ENCODE peak calls at places on chromosomes 2 and 18, in five cellular contexts. One of them, this sample, is unnamed.

GRCh38 chr2:166134252-166135151 is 6.7 kb upstream of the SCN1A start:
- DNase-seq in HFFc6: no peak
- DNase-seq in neural crest cell: no peak
- DNase-seq in progenitor cell of endocrine pancreas: no peak
- DNase-seq in epithelial cell of esophagus: no peak
- DNase-seq in this sample: no peak

GRCh38 chr2:96091711-96092579 is 24.4 kb downstream of the ADRA2B start:
- DNase-seq in HFFc6: no peak
- DNase-seq in neural crest cell: no peak
- DNase-seq in progenitor cell of endocrine pancreas: peak; percentile 5
- DNase-seq in epithelial cell of esophagus: peak; percentile 23
- DNase-seq in this sample: no peak

GRCh38 chr2:74658516-74658915 is 4.5 kb downstream of the SEMA4F start:
- DNase-seq in HFFc6: peak; percentile 92
- DNase-seq in neural crest cell: no peak
- DNase-seq in progenitor cell of endocrine pancreas: no peak
- DNase-seq in epithelial cell of esophagus: no peak
- DNase-seq in this sample: peak; percentile 12

GRCh38 chr2:231933916-231934401 is 7.8 kb upstream of the NPPC start:
- DNase-seq in HFFc6: no peak
- DNase-seq in neural crest cell: no peak
- DNase-seq in progenitor cell of endocrine pancreas: no peak
- DNase-seq in epithelial cell of esophagus: no peak
- DNase-seq in this sample: no peak

GRCh38 chr2:128772671-128773070 is 454.0 kb upstream of the HS6ST1 start:
- DNase-seq in HFFc6: no peak
- DNase-seq in neural crest cell: no peak
- DNase-seq in progenitor cell of endocrine pancreas: no peak
- DNase-seq in epithelial cell of esophagus: no peak
- DNase-seq in this sample: no peak

GRCh38 chr2:158458617-158458920 is 1.8 kb downstream of the PKP4 start:
- DNase-seq in HFFc6: no peak
- DNase-seq in neural crest cell: no peak
- DNase-seq in progenitor cell of endocrine pancreas: no peak
- DNase-seq in epithelial cell of esophagus: no peak
- DNase-seq in this sample: no peak

GRCh38 chr2:40282428-40282827 is 169.5 kb downstream of the SLC8A1 start:
- DNase-seq in HFFc6: no peak
- DNase-seq in neural crest cell: no peak
- DNase-seq in progenitor cell of endocrine pancreas: no peak
- DNase-seq in epithelial cell of esophagus: no peak
- DNase-seq in this sample: peak; percentile 22

GRCh38 chr2:26455801-26456700 is 21.9 kb downstream of the OTOF start:
- DNase-seq in HFFc6: no peak
- DNase-seq in neural crest cell: no peak
- DNase-seq in progenitor cell of endocrine pancreas: no peak
- DNase-seq in epithelial cell of esophagus: no peak
- DNase-seq in this sample: no peak

GRCh38 chr18:50009772-50010171 is 185.2 kb downstream of the MYO5B start:
- DNase-seq in HFFc6: peak; percentile 23
- DNase-seq in neural crest cell: peak; percentile 28
- DNase-seq in progenitor cell of endocrine pancreas: peak; percentile 16
- DNase-seq in epithelial cell of esophagus: peak; percentile 62
- DNase-seq in this sample: no peak

GRCh38 chr2:112728029-112728362 is 7.2 kb downstream of the NT5DC4 start:
- DNase-seq in HFFc6: no peak
- DNase-seq in neural crest cell: no peak
- DNase-seq in progenitor cell of endocrine pancreas: no peak
- DNase-seq in epithelial cell of esophagus: no peak
- DNase-seq in this sample: no peak

GRCh38 chr18:62979172-62979571 is 263.8 kb downstream of the PHLPP1 start:
- DNase-seq in HFFc6: no peak
- DNase-seq in neural crest cell: no peak
- DNase-seq in progenitor cell of endocrine pancreas: no peak
- DNase-seq in epithelial cell of esophagus: peak; percentile 83
- DNase-seq in this sample: peak; percentile 62

GRCh38 chr2:170596576-170596975 is 118.6 kb upstream of the SP5 start:
- DNase-seq in HFFc6: no peak
- DNase-seq in neural crest cell: no peak
- DNase-seq in progenitor cell of endocrine pancreas: no peak
- DNase-seq in epithelial cell of esophagus: no peak
- DNase-seq in this sample: no peak

GRCh38 chr2:51263921-51264320 is 232.0 kb upstream of the NRXN1 start:
- DNase-seq in HFFc6: no peak
- DNase-seq in neural crest cell: no peak
- DNase-seq in progenitor cell of endocrine pancreas: no peak
- DNase-seq in epithelial cell of esophagus: no peak
- DNase-seq in this sample: no peak

GRCh38 chr2:181363164-181363563 is 94.0 kb upstream of the ITGA4 start:
- DNase-seq in HFFc6: no peak
- DNase-seq in neural crest cell: no peak
- DNase-seq in progenitor cell of endocrine pancreas: no peak
- DNase-seq in epithelial cell of esophagus: no peak
- DNase-seq in this sample: no peak

GRCh38 chr2:205477016-205477705 is 205.1 kb upstream of the NRP2 start:
- DNase-seq in HFFc6: peak; percentile 40
- DNase-seq in neural crest cell: no peak
- DNase-seq in progenitor cell of endocrine pancreas: no peak
- DNase-seq in epithelial cell of esophagus: no peak
- DNase-seq in this sample: no peak

GRCh38 chr2:180717588-180717987 is 262.8 kb upstream of the UBE2E3 start:
- DNase-seq in HFFc6: no peak
- DNase-seq in neural crest cell: no peak
- DNase-seq in progenitor cell of endocrine pancreas: no peak
- DNase-seq in epithelial cell of esophagus: peak; percentile 51
- DNase-seq in this sample: no peak

GRCh38 chr18:58993260-58993659 is 128.6 kb downstream of the ZNF532 start:
- DNase-seq in HFFc6: peak; percentile 90
- DNase-seq in neural crest cell: no peak
- DNase-seq in progenitor cell of endocrine pancreas: no peak
- DNase-seq in epithelial cell of esophagus: peak; percentile 53
- DNase-seq in this sample: peak; percentile 77

GRCh38 chr2:235636471-235637005 is 142.7 kb downstream of the AGAP1 start:
- DNase-seq in HFFc6: no peak
- DNase-seq in neural crest cell: no peak
- DNase-seq in progenitor cell of endocrine pancreas: no peak
- DNase-seq in epithelial cell of esophagus: no peak
- DNase-seq in this sample: no peak

GRCh38 chr18:11429876-11430275 is 179.5 kb upstream of the SLC35G4 start:
- DNase-seq in HFFc6: no peak
- DNase-seq in neural crest cell: no peak
- DNase-seq in progenitor cell of endocrine pancreas: no peak
- DNase-seq in epithelial cell of esophagus: no peak
- DNase-seq in this sample: no peak

DNA sequence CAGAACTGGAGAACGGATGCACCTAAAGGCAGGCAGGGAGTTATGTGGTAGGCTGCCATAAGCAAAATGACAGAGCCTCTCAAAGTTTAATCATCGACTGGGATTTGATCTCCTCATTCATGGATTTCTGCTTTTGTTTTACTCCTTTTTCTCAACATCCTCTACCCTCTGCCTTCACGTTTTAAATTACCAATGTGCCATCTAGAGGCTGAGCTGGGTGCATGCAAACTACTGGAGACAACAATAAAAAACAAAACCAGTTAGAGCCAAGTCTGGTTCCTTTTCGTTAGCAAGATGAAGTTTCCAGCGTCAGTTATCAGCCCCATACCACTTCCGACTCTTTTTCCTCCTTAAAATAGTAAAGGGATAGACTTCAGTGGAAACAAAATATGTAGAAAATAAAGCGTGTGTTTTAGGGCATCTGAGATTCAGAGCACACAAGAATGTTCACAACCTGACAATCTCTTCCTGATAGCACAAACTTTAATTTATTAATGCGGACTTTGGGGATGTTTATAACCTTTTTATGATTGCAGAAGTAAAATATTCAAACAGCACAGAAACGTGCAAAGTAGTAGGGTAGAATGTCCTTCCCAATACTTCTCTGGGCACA is 117.0 kb downstream of the LAMA1 start:
- DNase-seq in HFFc6: no peak
- DNase-seq in neural crest cell: no peak
- DNase-seq in progenitor cell of endocrine pancreas: no peak
- DNase-seq in epithelial cell of esophagus: peak; percentile 56
- DNase-seq in this sample: peak; percentile 4
- TF ChIP-seq CTCF in HFFc6: peak; percentile 33
- TF ChIP-seq CTCF in neural crest cell: peak; percentile 66
- TF ChIP-seq CTCF in progenitor cell of endocrine pancreas: peak; percentile 35
- TF ChIP-seq CTCF in epithelial cell of esophagus: peak; percentile 80
- TF ChIP-seq CTCF in this sample: peak; percentile 69

DNA sequence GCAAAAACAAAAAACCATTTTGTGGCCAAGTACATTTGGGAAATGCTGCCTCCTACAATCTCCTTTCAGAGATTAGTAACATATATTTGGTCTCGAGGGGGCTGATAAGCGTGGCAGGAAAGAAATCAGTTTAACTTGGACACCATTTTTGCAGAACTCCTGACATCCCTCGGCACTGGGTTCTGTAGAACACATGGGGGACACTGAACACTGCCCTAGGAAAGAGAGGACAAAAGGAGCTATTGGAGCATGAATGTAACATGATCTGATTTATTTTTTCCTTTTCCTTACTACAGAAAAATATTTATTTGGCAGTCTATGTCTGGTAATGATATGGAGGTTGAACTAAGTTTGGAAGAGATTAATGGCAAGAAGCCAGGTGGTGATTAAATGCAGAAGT is 153.8 kb downstream of the AFF3 start:
- DNase-seq in HFFc6: no peak
- DNase-seq in neural crest cell: no peak
- DNase-seq in progenitor cell of endocrine pancreas: no peak
- DNase-seq in epithelial cell of esophagus: no peak
- DNase-seq in this sample: no peak
- TF ChIP-seq CTCF in HFFc6: no peak
- TF ChIP-seq CTCF in neural crest cell: no peak
- TF ChIP-seq CTCF in progenitor cell of endocrine pancreas: no peak
- TF ChIP-seq CTCF in epithelial cell of esophagus: no peak
- TF ChIP-seq CTCF in this sample: no peak

GRCh38 chr2:67322361-67323001 is 74.7 kb upstream of the ETAA1 start:
- DNase-seq in HFFc6: peak; percentile 29
- DNase-seq in neural crest cell: peak; percentile 25
- DNase-seq in progenitor cell of endocrine pancreas: peak; percentile 12
- DNase-seq in epithelial cell of esophagus: peak; percentile 72
- DNase-seq in this sample: peak; percentile 23
- TF ChIP-seq CTCF in HFFc6: peak; percentile 67
- TF ChIP-seq CTCF in neural crest cell: peak; percentile 52
- TF ChIP-seq CTCF in progenitor cell of endocrine pancreas: peak; percentile 58
- TF ChIP-seq CTCF in epithelial cell of esophagus: peak; percentile 73
- TF ChIP-seq CTCF in this sample: peak; percentile 38

GRCh38 chr2:191569025-191569424 is 108.9 kb upstream of the NABP1 start:
- DNase-seq in HFFc6: no peak
- DNase-seq in neural crest cell: no peak
- DNase-seq in progenitor cell of endocrine pancreas: no peak
- DNase-seq in epithelial cell of esophagus: no peak
- DNase-seq in this sample: no peak

GRCh38 chr2:191574232-191574631 is 103.7 kb upstream of the NABP1 start:
- DNase-seq in HFFc6: no peak
- DNase-seq in neural crest cell: no peak
- DNase-seq in progenitor cell of endocrine pancreas: no peak
- DNase-seq in epithelial cell of esophagus: no peak
- DNase-seq in this sample: no peak

GRCh38 chr2:191572319-191572718 is 105.6 kb upstream of the NABP1 start:
- DNase-seq in HFFc6: no peak
- DNase-seq in neural crest cell: no peak
- DNase-seq in progenitor cell of endocrine pancreas: no peak
- DNase-seq in epithelial cell of esophagus: no peak
- DNase-seq in this sample: no peak

GRCh38 chr2:191573216-191573615 is 104.7 kb upstream of the NABP1 start:
- DNase-seq in HFFc6: no peak
- DNase-seq in neural crest cell: no peak
- DNase-seq in progenitor cell of endocrine pancreas: no peak
- DNase-seq in epithelial cell of esophagus: no peak
- DNase-seq in this sample: no peak

GRCh38 chr2:191571163-191571769 is 106.7 kb upstream of the NABP1 start:
- DNase-seq in HFFc6: peak; percentile 64
- DNase-seq in neural crest cell: no peak
- DNase-seq in progenitor cell of endocrine pancreas: no peak
- DNase-seq in epithelial cell of esophagus: peak; percentile 69
- DNase-seq in this sample: peak; percentile 49
- TF ChIP-seq CTCF in HFFc6: peak; percentile 73
- TF ChIP-seq CTCF in neural crest cell: no peak
- TF ChIP-seq CTCF in progenitor cell of endocrine pancreas: no peak
- TF ChIP-seq CTCF in epithelial cell of esophagus: peak; percentile 66
- TF ChIP-seq CTCF in this sample: peak; percentile 52

DNA sequence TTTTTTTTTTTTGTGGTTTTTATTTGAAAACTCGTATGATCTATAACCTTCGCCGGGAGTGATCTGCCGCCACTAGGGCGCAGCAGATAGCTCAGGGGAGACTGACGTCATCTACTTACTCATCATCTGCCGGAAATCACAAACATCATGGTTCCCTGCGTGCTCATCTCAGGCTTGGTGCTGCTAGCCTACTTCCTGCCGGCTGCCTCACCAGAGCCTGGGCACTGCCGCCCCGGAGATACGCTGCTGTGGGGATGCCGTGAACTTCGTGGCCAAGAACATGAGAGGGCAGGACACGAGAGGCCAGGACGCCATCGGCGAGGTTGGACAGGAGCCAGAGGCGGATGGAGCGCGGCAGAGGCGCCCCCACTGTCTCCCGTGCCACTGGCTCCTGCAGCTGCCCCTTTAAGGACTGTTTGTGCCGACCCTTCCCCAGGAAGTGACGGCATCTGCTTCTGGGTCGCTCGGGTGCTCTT is 68.8 kb downstream of the DOK6 start:
- DNase-seq in HFFc6: no peak
- DNase-seq in neural crest cell: no peak
- DNase-seq in progenitor cell of endocrine pancreas: no peak
- DNase-seq in epithelial cell of esophagus: no peak
- DNase-seq in this sample: no peak
- TF ChIP-seq CTCF in HFFc6: peak; percentile 26
- TF ChIP-seq CTCF in neural crest cell: peak; percentile 50
- TF ChIP-seq CTCF in progenitor cell of endocrine pancreas: peak; percentile 23
- TF ChIP-seq CTCF in epithelial cell of esophagus: no peak
- TF ChIP-seq CTCF in this sample: peak; percentile 7

DNA sequence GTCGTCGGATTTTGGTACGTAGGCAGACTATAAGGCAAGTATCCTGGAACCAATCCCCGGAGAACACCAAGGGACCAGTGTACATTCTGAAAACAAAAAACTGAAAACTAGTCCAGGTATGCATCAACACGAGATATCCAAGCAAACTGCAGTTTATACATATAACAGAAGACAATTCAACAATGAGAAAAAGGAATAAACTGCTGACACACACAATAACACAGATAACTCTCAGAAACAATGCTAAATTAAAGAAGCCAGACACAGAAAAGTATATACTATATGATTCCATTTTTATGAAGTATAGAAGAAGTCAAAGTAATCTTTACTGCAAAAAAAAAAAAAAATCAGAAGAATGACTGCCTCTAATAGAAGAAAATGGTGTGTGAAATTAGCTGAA is 5.9 kb downstream of the ROCK2 start:
- DNase-seq in HFFc6: no peak
- DNase-seq in neural crest cell: no peak
- DNase-seq in progenitor cell of endocrine pancreas: no peak
- DNase-seq in epithelial cell of esophagus: no peak
- DNase-seq in this sample: no peak
- TF ChIP-seq CTCF in HFFc6: no peak
- TF ChIP-seq CTCF in neural crest cell: no peak
- TF ChIP-seq CTCF in progenitor cell of endocrine pancreas: no peak
- TF ChIP-seq CTCF in epithelial cell of esophagus: no peak
- TF ChIP-seq CTCF in this sample: no peak

This sample was measured in AG09319.